ENCODE peak calls at places on chromosomes 6 and 20, in ten cellular contexts. F is hypothalamus; S is activated T-cell treated with anti-CD3 and anti-CD28 coated beads for 1 hour; O is choroid plexus epithelial cell; J is ureter; R is GM04504; W is activated CD4-positive, CD25-positive, alpha-beta regulatory T cell treated with anti-CD3 and anti-CD28 coated beads, Interleukin-2, amount 50 U/mL, for 72 hours; N is HFFc6; D is GM13977; E is body of pancreas. H is an unnamed sample.

GRCh38 chr6:161870236-161870901 is 596.5 kb upstream of the AGPAT4 start:
- DNase-seq in F (no peak), S (no peak), O (no peak), J (no peak), R (no peak), W (no peak), N (no peak), D (no peak), E (no peak), H (no peak)

GRCh38 chr6:26156850-26157149 is 69.6 kb downstream of the HFE start:
- DNase-seq in F (no peak), S (no peak), O (peak), J (peak), R (no peak), W (no peak), N (no peak), D (no peak), E (no peak), H (no peak)

GRCh38 chr6:144151010-144151727 is 852 bp downstream of the STX11 start:
- DNase-seq in F (no peak), S (peak), O (peak), J (peak), R (no peak), W (peak), N (no peak), D (peak), E (peak), H (peak)

GRCh38 chr6:163872335-163872734 is 457.8 kb downstream of the QKI start:
- DNase-seq in F (no peak), S (no peak), O (peak), J (no peak), R (no peak), W (no peak), N (peak), D (no peak), E (no peak), H (no peak)

GRCh38 chr20:3654326-3655031 is 8.7 kb downstream of the GFRA4 start:
- DNase-seq in F (no peak), S (no peak), O (no peak), J (no peak), R (no peak), W (no peak), N (no peak), D (no peak), E (no peak), H (no peak)

GRCh38 chr20:51187318-51187717 is 164.4 kb upstream of the KCNG1 start:
- DNase-seq in F (no peak), S (no peak), O (peak), J (no peak), R (no peak), W (no peak), N (no peak), D (no peak), E (no peak), H (no peak)

GRCh38 chr6:166910601-166911000 is 45.7 kb downstream of the RNASET2 start:
- DNase-seq in F (no peak), S (no peak), O (peak), J (no peak), R (no peak), W (no peak), N (no peak), D (no peak), E (no peak), H (no peak)

GRCh38 chr20:46572181-46572580 is 21.7 kb upstream of the OCSTAMP start:
- DNase-seq in F (peak), S (no peak), O (no peak), J (no peak), R (no peak), W (no peak), N (no peak), D (no peak), E (peak), H (no peak)

GRCh38 chr6:39280247-39280731 is 33.9 kb downstream of the KCNK17 start:
- DNase-seq in F (no peak), S (no peak), O (no peak), J (peak), R (no peak), W (no peak), N (no peak), D (no peak), E (peak), H (no peak)

GRCh38 chr20:57409672-57410397 is 18.6 kb downstream of the RBM38 start:
- DNase-seq in F (no peak), S (no peak), O (no peak), J (no peak), R (no peak), W (no peak), N (no peak), D (no peak), E (no peak), H (no peak)

GRCh38 chr6:16179970-16180431 is 51.1 kb downstream of the MYLIP start:
- DNase-seq in F (no peak), S (peak), O (no peak), J (no peak), R (no peak), W (no peak), N (no peak), D (no peak), E (no peak), H (peak)

GRCh38 chr20:41174782-41175181 is 37.4 kb downstream of the PLCG1 start:
- DNase-seq in F (no peak), S (no peak), O (peak), J (peak), R (no peak), W (peak), N (no peak), D (no peak), E (no peak), H (no peak)

GRCh38 chr6:1614767-1615650 is 5.3 kb downstream of the FOXC1 start:
- DNase-seq in F (no peak), S (no peak), O (no peak), J (no peak), R (no peak), W (no peak), N (no peak), D (peak), E (no peak), H (no peak)

GRCh38 chr6:77290798-77291197 is 172.5 kb downstream of the HTR1B start:
- DNase-seq in F (no peak), S (no peak), O (no peak), J (no peak), R (no peak), W (no peak), N (no peak), D (no peak), E (no peak), H (no peak)

GRCh38 chr6:5497896-5498578 is 236.7 kb downstream of the FARS2 start:
- DNase-seq in F (no peak), S (no peak), O (peak), J (no peak), R (peak), W (no peak), N (peak), D (no peak), E (no peak), H (no peak)

GRCh38 chr6:82331031-82331773 is 32.4 kb upstream of the TPBG start:
- DNase-seq in F (no peak), S (no peak), O (peak), J (no peak), R (peak), W (no peak), N (peak), D (no peak), E (no peak), H (no peak)

H was measured in naive thymus-derived CD4-positive, alpha-beta T cell.